ENCODE peak calls at places on chromosomes 13 and 19, in seven cellular contexts. V is activated CD4-positive, alpha-beta T cell treated with anti-CD3 and anti-CD28 coated beads for 48 hours; L is neural crest cell; Z is C1 segment of cervical spinal cord; R is NCI-H1105; I is GM12865; S is GM18507. A is an unnamed sample.

GRCh38 chr13:43044720-43045301 is 21.4 kb downstream of the DNAJC15 start:
- DNase-seq in L (no peak), S (no peak), R (no peak), V (no peak), I (peak; percentile 19), Z (no peak), A (no peak)

GRCh38 chr19:41351339-41352245 is 2.1 kb downstream of the TGFB1 start:
- DNase-seq in Z (peak; percentile 50), V (peak; percentile 86), I (peak; percentile 88), L (no peak), S (peak; percentile 59), R (no peak), A (peak; percentile 85)

GRCh38 chr13:37074703-37075102 is 15.2 kb upstream of the SUPT20H start:
- DNase-seq in I (no peak), V (no peak), Z (no peak), S (no peak), L (no peak), R (peak; percentile 9), A (no peak)

GRCh38 chr19:17441241-17442135 is 7.0 kb downstream of the TMEM221 start:
- DNase-seq in Z (no peak), V (peak; percentile 34), L (peak; percentile 31), I (peak; percentile 32), R (peak; percentile 13), S (no peak), A (peak; percentile 68)

GRCh38 chr13:31050486-31051400 is 111.0 kb downstream of the HSPH1 start:
- DNase-seq in Z (no peak), S (no peak), L (no peak), V (no peak), R (no peak), I (no peak), A (peak; percentile 29)

GRCh38 chr19:980133-980998 is 3.8 kb upstream of the WDR18 start:
- DNase-seq in L (peak; percentile 80), V (no peak), Z (no peak), I (no peak), R (no peak), S (no peak), A (peak; percentile 92)

GRCh38 chr19:4067396-4068057 is 828 bp upstream of the ZBTB7A start:
- DNase-seq in V (no peak), I (no peak), R (no peak), L (no peak), S (no peak), Z (peak; percentile 57), A (peak; percentile 69)

GRCh38 chr13:51585234-51585672 is 991 bp downstream of the WDFY2 start:
- DNase-seq in R (no peak), L (no peak), I (peak; percentile 18), V (no peak), Z (no peak), S (no peak), A (no peak)

GRCh38 chr19:33207040-33207620 is 13.0 kb downstream of the LRP3 start:
- DNase-seq in S (no peak), Z (no peak), V (no peak), I (no peak), R (no peak), L (no peak), A (no peak)

GRCh38 chr19:56112313-56112709 is 8.8 kb downstream of the ZNF787 start:
- DNase-seq in R (peak; percentile 96), V (no peak), S (no peak), Z (no peak), L (no peak), I (peak; percentile 36), A (no peak)

GRCh38 chr19:17254636-17255035 is 8.9 kb upstream of the NR2F6 start:
- DNase-seq in S (no peak), V (no peak), R (no peak), L (no peak), Z (no peak), I (no peak), A (no peak)

GRCh38 chr13:93476175-93476574 is 249.6 kb downstream of the GPC6 start:
- DNase-seq in S (no peak), L (no peak), R (no peak), V (no peak), I (no peak), Z (no peak), A (no peak)

GRCh38 chr13:22735381-22735995 is 445.3 kb upstream of the SGCG start:
- DNase-seq in V (no peak), S (no peak), R (no peak), L (no peak), I (no peak), Z (no peak), A (no peak)

GRCh38 chr13:51623473-51623872 is 39.2 kb downstream of the WDFY2 start:
- DNase-seq in L (no peak), V (no peak), R (no peak), S (no peak), I (no peak), Z (no peak), A (no peak)

GRCh38 chr13:48571121-48571901 is 38.4 kb upstream of the RCBTB2 start:
- DNase-seq in R (no peak), I (no peak), L (no peak), S (no peak), Z (no peak), V (no peak), A (no peak)

GRCh38 chr13:71219671-71220070 is 647.3 kb downstream of the DACH1 start:
- DNase-seq in V (no peak), I (no peak), R (no peak), L (no peak), S (no peak), Z (no peak), A (no peak)

GRCh38 chr13:53038993-53039392 is 10.4 kb downstream of the OLFM4 start:
- DNase-seq in L (no peak), S (no peak), I (no peak), R (no peak), Z (no peak), V (no peak), A (no peak)

GRCh38 chr13:34347784-34348573 is 530.0 kb downstream of the RFC3 start:
- DNase-seq in S (no peak), Z (no peak), L (no peak), I (peak; percentile 2), V (no peak), R (no peak), A (no peak)